ENCODE peak calls at places on chromosome 4, in four cellular contexts. R is amniotic stem cell, M is GDM1, P is HEK293T. A is an unnamed sample.

GRCh38 chr4:181897935-181898334 is 345.3 kb upstream of the TENM3 start:
- DNase-seq in R (peak; percentile 65), M (no peak), P (no peak), A (no peak)

GRCh38 chr4:158799013-158799770 is 30.4 kb downstream of the FNIP2 start:
- DNase-seq in R (no peak), M (no peak), P (no peak), A (no peak)

GRCh38 chr4:17232575-17233253 is 279.2 kb downstream of the QDPR start:
- DNase-seq in R (peak; percentile 28), M (no peak), P (no peak), A (peak; percentile 40)

GRCh38 chr4:52709155-52709554 is 42.1 kb downstream of the ERVMER34-1 start:
- DNase-seq in R (no peak), M (no peak), P (no peak), A (no peak)

GRCh38 chr4:138595731-138596465 is 353.7 kb upstream of the SLC7A11 start:
- DNase-seq in R (no peak), M (no peak), P (no peak), A (no peak)

GRCh38 chr4:171162478-171162877 is 650.7 kb upstream of the GALNTL6 start:
- DNase-seq in R (no peak), M (no peak), P (no peak), A (no peak)

GRCh38 chr4:169103966-169104412 is 93.9 kb upstream of the CBR4 start:
- DNase-seq in R (no peak), M (no peak), P (no peak), A (peak; percentile 46)

GRCh38 chr4:99087887-99088484 is 602 bp downstream of the ADH5 start:
- DNase-seq in R (peak; percentile 62), M (no peak), P (peak; percentile 31), A (no peak)

GRCh38 chr4:16198271-16198670 is 28.0 kb downstream of the TAPT1 start:
- DNase-seq in R (no peak), M (no peak), P (no peak), A (no peak)

GRCh38 chr4:76782837-76783236 is 115.1 kb downstream of the SOWAHB start:
- DNase-seq in R (peak; percentile 27), M (no peak), P (no peak), A (no peak)

GRCh38 chr4:113878718-113879117 is 100.7 kb downstream of the ARSJ start:
- DNase-seq in R (no peak), M (no peak), P (peak; percentile 15), A (no peak)

GRCh38 chr4:6464842-6465588 is 7.4 kb downstream of the PPP2R2C start:
- DNase-seq in R (no peak), M (no peak), P (peak; percentile 50), A (no peak)

GRCh38 chr4:189202182-189202868 is 738.3 kb upstream of the FRG1 start:
- DNase-seq in R (peak; percentile 23), M (no peak), P (peak; percentile 45), A (peak; percentile 22)

A was measured in T1000.